ENCODE peak calls at places on chromosome 6, in nine cellular contexts. Q, X, V, L, C, R, J, G and K are unnamed samples.

GRCh38 chr6:113015249-113015648 is 668.1 kb downstream of the RFPL4B start:
- DNase-seq in X (no peak), J (no peak), G (no peak), L (peak; percentile 18), R (no peak), Q (no peak), V (no peak), C (peak; percentile 62), K (no peak)

GRCh38 chr6:46306429-46306828 is 135.6 kb upstream of the ENPP5 start:
- DNase-seq in V (no peak), R (no peak), J (no peak), C (no peak), G (no peak), L (no peak), X (no peak), Q (no peak), K (no peak)

GRCh38 chr6:2560140-2560818 is 190.4 kb downstream of the MYLK4 start:
- DNase-seq in C (no peak), G (no peak), J (no peak), R (no peak), L (no peak), X (no peak), V (no peak), Q (no peak), K (no peak)

GRCh38 chr6:87487555-87487954 is 14.8 kb downstream of the SLC35A1 start:
- DNase-seq in Q (no peak), C (peak; percentile 9), V (no peak), G (no peak), X (no peak), J (no peak), L (no peak), R (no peak), K (no peak)

GRCh38 chr6:39426057-39426592 is 103.6 kb upstream of the KCNK16 start:
- DNase-seq in L (no peak), G (no peak), J (no peak), C (peak; percentile 87), V (no peak), X (no peak), R (no peak), Q (no peak), K (no peak)

GRCh38 chr6:42269553-42269952 is 51.9 kb upstream of the MRPS10 start:
- DNase-seq in J (no peak), C (no peak), V (no peak), R (no peak), G (no peak), L (no peak), Q (no peak), X (no peak), K (no peak)

GRCh38 chr6:41536884-41537347 is 9.3 kb upstream of the FOXP4 start:
- DNase-seq in J (no peak), X (no peak), Q (no peak), L (no peak), V (peak; percentile 84), R (peak; percentile 95), G (no peak), C (no peak), K (no peak)

GRCh38 chr6:15822835-15823234 is 160.0 kb upstream of the DTNBP1 start:
- DNase-seq in L (no peak), G (no peak), Q (no peak), J (no peak), X (no peak), C (no peak), V (no peak), R (no peak), K (no peak)

GRCh38 chr6:142289687-142290086 is 12.1 kb upstream of the ADGRG6 start:
- DNase-seq in J (no peak), V (no peak), Q (no peak), C (no peak), R (no peak), G (no peak), L (no peak), X (no peak), K (no peak)

GRCh38 chr6:107657755-107658461 is 166.2 kb downstream of the SCML4 start:
- DNase-seq in G (peak; percentile 74), R (peak; percentile 27), L (no peak), X (peak; percentile 39), Q (peak; percentile 46), J (peak; percentile 75), V (peak; percentile 79), C (peak; percentile 93), K (peak; percentile 60)

GRCh38 chr6:37495199-37495913 is 4.3 kb downstream of the CCDC167 start:
- DNase-seq in J (no peak), R (no peak), L (no peak), V (no peak), Q (no peak), X (no peak), G (no peak), C (no peak), K (no peak)

GRCh38 chr6:123091091-123091895 is 95.3 kb downstream of the CLVS2 start:
- DNase-seq in C (peak; percentile 64), J (no peak), R (no peak), G (peak; percentile 37), X (peak; percentile 73), Q (no peak), L (no peak), V (no peak), K (no peak)

GRCh38 chr6:170114956-170115855 is 175.7 kb downstream of the DLL1 start:
- DNase-seq in C (no peak), Q (peak; percentile 4), L (peak; percentile 35), X (no peak), J (peak; percentile 53), G (peak; percentile 15), R (no peak), V (peak; percentile 54), K (peak; percentile 12)

GRCh38 chr6:4010682-4011081 is 68.3 kb downstream of the FAM217A start:
- DNase-seq in J (no peak), C (no peak), V (no peak), Q (no peak), G (no peak), L (no peak), R (no peak), X (no peak), K (no peak)

GRCh38 chr6:168683621-168684020 is 242.6 kb downstream of the SMOC2 start:
- DNase-seq in V (peak; percentile 18), L (no peak), R (no peak), C (no peak), Q (no peak), X (no peak), J (no peak), G (no peak), K (no peak)
- H3K36me3 ChIP-seq in V (no peaks in the 10 kb centered on the region), L (no peaks in the 10 kb centered on the region), R (no peaks in the 10 kb centered on the region), C (no peaks in the 10 kb centered on the region), Q (no peaks in the 10 kb centered on the region), X (no peaks in the 10 kb centered on the region), J (no peaks in the 10 kb centered on the region), G (no peaks in the 10 kb centered on the region), K (no peaks in the 10 kb centered on the region)

GRCh38 chr6:33670086-33670660 is 41.3 kb downstream of the UQCC2 start:
- DNase-seq in Q (no peak), J (no peak), L (no peak), G (no peak), X (no peak), C (no peak), V (no peak), R (no peak), K (no peak)
- H3K36me3 ChIP-seq in Q (peaks cover 56% of the 10 kb centered on the region), J (no peaks in the 10 kb centered on the region), L (no peaks in the 10 kb centered on the region), G (no peaks in the 10 kb centered on the region), X (no peaks in the 10 kb centered on the region), C (peaks cover 74% of the 10 kb centered on the region), V (peaks cover 90% of the 10 kb centered on the region), R (peaks cover 5% of the 10 kb centered on the region), K (peaks cover 6% of the 10 kb centered on the region)

DNA sequence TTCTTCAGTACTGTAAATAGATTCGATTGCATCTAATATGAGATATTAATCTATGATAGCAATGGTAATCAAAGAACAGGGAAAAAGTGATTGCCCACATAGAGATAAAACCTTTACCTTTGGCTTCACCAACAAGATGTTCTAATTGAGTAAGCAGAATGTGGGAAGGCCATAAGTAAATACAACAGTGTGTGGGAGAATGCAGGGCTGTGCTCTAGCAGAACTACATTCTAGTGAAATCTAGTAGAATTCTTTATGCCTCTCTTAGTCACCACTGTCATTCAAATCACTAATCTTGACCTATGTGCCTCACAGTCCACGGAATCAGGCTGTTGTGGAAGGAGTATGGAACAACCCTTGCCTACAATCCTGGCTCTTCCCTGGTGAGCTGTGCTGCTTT is 30.4 kb upstream of the MCM9 start:
- DNase-seq in X (no peak), R (no peak), L (no peak), V (no peak), J (no peak), Q (no peak), G (no peak), C (no peak), K (no peak)
- H3K36me3 ChIP-seq in X (no peaks in the 10 kb centered on the region), R (no peaks in the 10 kb centered on the region), L (no peaks in the 10 kb centered on the region), V (no peaks in the 10 kb centered on the region), J (no peaks in the 10 kb centered on the region), Q (no peaks in the 10 kb centered on the region), G (no peaks in the 10 kb centered on the region), C (no peaks in the 10 kb centered on the region), K (no peaks in the 10 kb centered on the region)

GRCh38 chr6:17768881-17769280 is 62.2 kb upstream of the NUP153 start:
- DNase-seq in Q (no peak), L (no peak), C (no peak), J (no peak), G (no peak), R (no peak), X (no peak), V (no peak), K (no peak)

GRCh38 chr6:17762651-17763050 is 55.9 kb upstream of the NUP153 start:
- DNase-seq in G (no peak), V (no peak), R (no peak), C (no peak), Q (no peak), J (no peak), X (no peak), L (no peak), K (no peak)

GRCh38 chr6:17768388-17768787 is 61.7 kb upstream of the NUP153 start:
- DNase-seq in G (no peak), V (no peak), C (peak; percentile 37), J (no peak), L (no peak), R (no peak), Q (no peak), X (no peak), K (no peak)
- H3K36me3 ChIP-seq in G (peaks cover 55% of the 10 kb centered on the region), V (peaks cover 75% of the 10 kb centered on the region), C (peaks cover 18% of the 10 kb centered on the region), J (peaks cover 73% of the 10 kb centered on the region), L (no peaks in the 10 kb centered on the region), R (no peaks in the 10 kb centered on the region), Q (peaks cover 100% of the 10 kb centered on the region), X (peaks cover 2% of the 10 kb centered on the region), K (peaks cover 97% of the 10 kb centered on the region)

DNA sequence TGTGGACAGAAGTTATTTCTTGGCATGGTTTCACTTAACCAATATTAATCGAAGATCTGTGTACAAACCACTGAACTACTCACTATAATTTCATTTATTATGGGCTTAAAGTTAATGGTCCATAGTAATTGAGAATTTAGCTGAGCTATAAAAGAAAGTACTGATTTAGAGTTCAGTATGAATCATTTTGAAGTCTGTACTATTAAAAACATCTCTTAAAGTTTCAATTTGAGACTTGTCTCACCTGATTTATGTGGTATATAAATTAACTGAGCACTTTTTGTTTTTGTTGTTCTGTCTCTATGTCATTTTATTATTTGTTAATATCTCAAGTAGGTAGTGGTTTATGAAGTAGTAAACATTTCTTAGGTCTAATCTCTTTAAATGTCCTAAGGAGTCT is 24.9 kb downstream of the KPNA5 start:
- DNase-seq in G (no peak), Q (no peak), L (no peak), R (no peak), J (no peak), X (no peak), V (no peak), C (no peak), K (no peak)
- H3K36me3 ChIP-seq in G (peaks cover 21% of the 10 kb centered on the region), Q (peaks cover 91% of the 10 kb centered on the region), L (no peaks in the 10 kb centered on the region), R (no peaks in the 10 kb centered on the region), J (peaks cover 28% of the 10 kb centered on the region), X (no peaks in the 10 kb centered on the region), V (peaks cover 55% of the 10 kb centered on the region), C (peaks cover 10% of the 10 kb centered on the region), K (peaks cover 77% of the 10 kb centered on the region)

GRCh38 chr6:109472132-109472995 is 10.7 kb downstream of the ZBTB24 start:
- DNase-seq in L (no peak), R (no peak), C (no peak), J (no peak), X (no peak), Q (no peak), V (no peak), G (no peak), K (no peak)
- H3K36me3 ChIP-seq in L (no peaks in the 10 kb centered on the region), R (no peaks in the 10 kb centered on the region), C (peaks cover 53% of the 10 kb centered on the region), J (peaks cover 40% of the 10 kb centered on the region), X (no peaks in the 10 kb centered on the region), Q (peaks cover 100% of the 10 kb centered on the region), V (peaks cover 93% of the 10 kb centered on the region), G (peaks cover 61% of the 10 kb centered on the region), K (peaks cover 100% of the 10 kb centered on the region)